ENCODE peak calls at places on chromosome 5, in five cellular contexts. Q is GM23338, X is BE2C, D is tibial artery, W is psoas muscle. L is an unnamed sample.

GRCh38 chr5:137146402-137146889 is 352.7 kb downstream of the SPOCK1 start:
- DNase-seq in X (no peak), Q (no peak), D (peak), W (peak), L (peak)

GRCh38 chr5:7759257-7759871 is 91.6 kb downstream of the CFAP90 start:
- DNase-seq in D (no peak), X (no peak), Q (no peak), W (no peak), L (no peak)

GRCh38 chr5:131394128-131394527 is 130.3 kb downstream of the CDC42SE2 start:
- DNase-seq in Q (no peak), D (no peak), W (no peak), X (no peak), L (peak)

GRCh38 chr5:775960-776861 is 8.3 kb downstream of the ZDHHC11B start:
- DNase-seq in X (no peak), D (peak), W (peak), Q (no peak), L (no peak)

GRCh38 chr5:57302164-57302563 is 128.3 kb downstream of the GPBP1 start:
- DNase-seq in X (no peak), W (no peak), Q (no peak), D (no peak), L (peak)

GRCh38 chr5:55427157-55427556 is 107.6 kb downstream of the PLPP1 start:
- DNase-seq in X (peak), Q (no peak), W (no peak), D (no peak), L (peak)

GRCh38 chr5:158463188-158463587 is 604.2 kb upstream of the CLINT1 start:
- DNase-seq in D (no peak), Q (no peak), W (no peak), X (no peak), L (no peak)

GRCh38 chr5:123438902-123439301 is 15.7 kb upstream of the CEP120 start:
- DNase-seq in X (no peak), Q (no peak), W (no peak), D (no peak), L (no peak)

GRCh38 chr5:113263545-113263944 is 171.2 kb downstream of the TSSK1B start:
- DNase-seq in Q (no peak), D (no peak), X (no peak), W (no peak), L (no peak)

GRCh38 chr5:172334196-172334595 is 50.6 kb upstream of the UBTD2 start:
- DNase-seq in D (no peak), W (no peak), X (peak), Q (peak), L (no peak)

GRCh38 chr5:1555011-1555807 is 31.4 kb upstream of the LPCAT1 start:
- DNase-seq in Q (no peak), X (no peak), W (no peak), D (peak), L (peak)

GRCh38 chr5:179558912-179559279 is 8.5 kb downstream of the RUFY1 start:
- DNase-seq in X (peak), D (no peak), Q (peak), W (no peak), L (peak)

GRCh38 chr5:171494452-171495121 is 75.1 kb downstream of the FGF18 start:
- DNase-seq in D (peak), W (peak), Q (peak), X (peak), L (peak)

GRCh38 chr5:170338933-170339779 is 41.6 kb upstream of the LCP2 start:
- DNase-seq in D (no peak), Q (peak), W (no peak), X (no peak), L (no peak)

GRCh38 chr5:2157372-2157771 is 274.6 kb upstream of the IRX4 start:
- DNase-seq in X (no peak), D (no peak), W (no peak), Q (no peak), L (no peak)

GRCh38 chr5:4994994-4995393 is 145.1 kb upstream of the ADAMTS16 start:
- DNase-seq in W (no peak), Q (no peak), X (no peak), D (no peak), L (peak)

GRCh38 chr5:144227363-144227762 is 56.7 kb downstream of the KCTD16 start:
- DNase-seq in X (no peak), W (no peak), D (no peak), Q (no peak), L (no peak)

GRCh38 chr5:170481839-170482238 is 22.0 kb upstream of the KCNIP1 start:
- DNase-seq in W (no peak), X (no peak), D (no peak), Q (no peak), L (no peak)

GRCh38 chr5:27778121-27778520 is 739.7 kb upstream of the CDH9 start:
- DNase-seq in D (no peak), W (no peak), X (no peak), Q (no peak), L (no peak)

GRCh38 chr5:131671409-131671808 is 36.4 kb upstream of the RAPGEF6 start:
- DNase-seq in Q (no peak), W (no peak), D (no peak), X (no peak), L (peak)

GRCh38 chr5:1517838-1518237 is 5.9 kb downstream of the LPCAT1 start:
- DNase-seq in D (peak), W (peak), X (no peak), Q (no peak), L (no peak)

GRCh38 chr5:76807296-76807695 is 11.5 kb upstream of the F2RL1 start:
- DNase-seq in W (no peak), X (no peak), Q (peak), D (no peak), L (peak)

GRCh38 chr5:38463634-38464521 is 92.6 kb downstream of the LIFR start:
- DNase-seq in Q (no peak), W (no peak), D (no peak), X (no peak), L (peak)

GRCh38 chr5:27241564-27242257 is 203.3 kb upstream of the CDH9 start:
- DNase-seq in X (no peak), D (no peak), W (no peak), Q (no peak), L (peak)

GRCh38 chr5:136750507-136750906 is 385.2 kb upstream of the TRPC7 start:
- DNase-seq in X (no peak), W (no peak), Q (no peak), D (no peak), L (peak)

GRCh38 chr5:139698461-139699146 is 50.5 kb downstream of the CXXC5 start:
- DNase-seq in Q (peak), X (peak), D (peak), W (peak), L (peak)

GRCh38 chr5:560792-561166 is 36.5 kb upstream of the SLC9A3 start:
- DNase-seq in X (peak), Q (no peak), D (no peak), W (no peak), L (no peak)

GRCh38 chr5:124634820-124635323 is 111.6 kb downstream of the ZNF608 start:
- DNase-seq in D (no peak), Q (no peak), X (no peak), W (no peak), L (no peak)

GRCh38 chr5:168842571-168843205 is 263.5 kb upstream of the PANK3 start:
- DNase-seq in D (no peak), X (no peak), W (no peak), Q (no peak), L (no peak)

GRCh38 chr5:180209137-180209581 is at the start of gene RASGEF1C:
- DNase-seq in D (no peak), X (peak), Q (peak), W (peak), L (peak)

GRCh38 chr5:157303667-157304327 is 37.9 kb downstream of the CYFIP2 start:
- DNase-seq in W (no peak), X (no peak), Q (peak), D (no peak), L (no peak)

GRCh38 chr5:81007637-81008027 is 47.5 kb downstream of the RASGRF2 start:
- DNase-seq in D (no peak), X (no peak), Q (no peak), W (no peak), L (no peak)

DNA sequence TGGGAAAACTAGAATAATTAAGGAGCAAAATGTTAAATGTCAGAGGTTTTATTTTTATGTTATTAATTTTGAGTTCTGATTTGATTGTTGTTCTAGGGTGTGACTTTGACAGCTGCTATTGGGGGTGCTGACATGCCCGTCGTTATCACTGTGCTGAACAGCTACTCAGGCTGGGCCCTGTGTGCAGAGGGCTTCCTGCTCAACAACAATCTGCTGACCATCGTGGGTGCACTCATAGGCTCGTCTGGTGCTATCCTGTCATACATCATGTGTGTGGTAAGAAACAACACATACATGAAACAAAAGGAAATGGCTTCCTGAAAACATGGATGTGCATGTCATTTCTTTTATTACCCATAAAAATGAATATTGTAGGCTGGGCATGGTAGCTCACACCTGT is 56.1 kb downstream of the NNT start:
- DNase-seq in Q (no peak), W (no peak), X (no peak), D (no peak), L (no peak)
- TF ChIP-seq CTCF in Q (no peak), W (no peak), X (no peak), D (no peak), L (no peak)

GRCh38 chr5:142176255-142176654 is 67.7 kb downstream of the NDFIP1 start:
- DNase-seq in D (peak), Q (peak), X (no peak), W (no peak), L (peak)
- H3K4me3 ChIP-seq in D (no peak), Q (no peak), X (no peak), W (no peak), L (no peak)

DNA sequence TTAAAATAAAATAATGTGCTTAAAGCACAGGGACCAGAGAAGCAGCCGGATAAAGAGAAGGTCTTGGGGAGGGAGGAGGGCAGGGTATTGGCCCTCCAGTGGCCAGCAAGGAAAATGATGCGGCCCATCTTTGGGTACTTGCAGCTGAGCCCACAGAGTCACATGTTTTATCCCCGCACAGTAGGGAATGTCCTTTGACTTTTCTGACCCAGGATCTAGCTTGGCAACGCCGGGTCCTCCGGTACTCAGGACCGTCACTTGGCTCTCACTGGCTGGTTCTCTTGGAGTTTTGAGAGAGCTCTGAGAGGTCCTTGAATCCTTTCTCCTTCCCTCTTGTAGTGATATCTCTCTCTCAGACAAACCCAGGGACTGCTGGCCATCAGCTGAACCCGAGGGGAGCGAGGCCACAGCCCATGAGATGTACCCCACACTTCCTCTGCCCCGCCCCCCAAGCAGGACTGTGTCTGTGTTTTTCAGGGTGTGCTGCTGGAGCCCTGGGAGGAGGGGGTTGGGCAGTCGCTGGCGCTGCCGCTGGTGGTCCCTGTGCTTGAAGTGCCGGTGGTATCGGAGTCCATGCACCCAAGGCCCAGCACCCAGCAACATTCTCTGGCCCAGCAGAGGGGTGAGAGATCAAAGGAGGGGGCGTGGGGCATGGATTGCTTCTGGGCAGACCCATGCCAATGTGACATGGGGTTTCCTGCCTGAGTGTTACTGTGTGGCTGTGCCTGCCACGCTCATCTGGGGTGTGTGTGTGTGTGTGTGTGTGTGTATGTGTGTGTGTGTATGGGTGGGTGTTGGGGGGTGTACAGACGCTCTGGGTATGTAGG is 35.5 kb upstream of the HSPA9 start:
- DNase-seq in X (peak), D (no peak), Q (peak), W (no peak), L (peak)
- TF ChIP-seq CTCF in X (peak), D (no peak), Q (peak), W (no peak), L (peak)

GRCh38 chr5:141913560-141913959 is 10.1 kb upstream of the DELE1 start:
- DNase-seq in D (peak), X (no peak), W (no peak), Q (peak), L (no peak)
- H3K4me3 ChIP-seq in D (peak), X (peak), W (peak), Q (peak), L (no peak)

DNA sequence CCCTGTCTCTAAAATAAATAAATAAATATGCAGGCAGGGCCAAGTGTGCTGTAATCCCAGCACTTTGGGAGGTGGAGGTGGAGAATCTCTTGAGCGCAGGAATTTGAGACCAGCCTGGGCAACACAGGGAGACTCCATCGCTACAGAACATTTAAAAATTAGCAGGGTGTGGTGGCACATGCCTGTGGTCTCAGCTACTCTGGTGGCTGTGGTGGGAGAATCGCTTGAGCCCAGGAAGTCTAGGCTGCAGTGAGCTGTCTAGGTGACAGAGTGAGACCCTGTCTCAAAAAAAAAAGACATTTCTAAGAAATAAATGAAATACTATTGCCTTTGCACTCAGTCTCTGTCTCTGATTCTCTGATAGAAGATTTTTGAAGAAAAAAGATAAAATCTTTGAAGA is 1.2 kb upstream of the PCDHGA10 start:
- DNase-seq in D (no peak), Q (no peak), W (no peak), X (no peak), L (no peak)
- TF ChIP-seq CTCF in D (no peak), Q (no peak), W (no peak), X (no peak), L (no peak)

DNA sequence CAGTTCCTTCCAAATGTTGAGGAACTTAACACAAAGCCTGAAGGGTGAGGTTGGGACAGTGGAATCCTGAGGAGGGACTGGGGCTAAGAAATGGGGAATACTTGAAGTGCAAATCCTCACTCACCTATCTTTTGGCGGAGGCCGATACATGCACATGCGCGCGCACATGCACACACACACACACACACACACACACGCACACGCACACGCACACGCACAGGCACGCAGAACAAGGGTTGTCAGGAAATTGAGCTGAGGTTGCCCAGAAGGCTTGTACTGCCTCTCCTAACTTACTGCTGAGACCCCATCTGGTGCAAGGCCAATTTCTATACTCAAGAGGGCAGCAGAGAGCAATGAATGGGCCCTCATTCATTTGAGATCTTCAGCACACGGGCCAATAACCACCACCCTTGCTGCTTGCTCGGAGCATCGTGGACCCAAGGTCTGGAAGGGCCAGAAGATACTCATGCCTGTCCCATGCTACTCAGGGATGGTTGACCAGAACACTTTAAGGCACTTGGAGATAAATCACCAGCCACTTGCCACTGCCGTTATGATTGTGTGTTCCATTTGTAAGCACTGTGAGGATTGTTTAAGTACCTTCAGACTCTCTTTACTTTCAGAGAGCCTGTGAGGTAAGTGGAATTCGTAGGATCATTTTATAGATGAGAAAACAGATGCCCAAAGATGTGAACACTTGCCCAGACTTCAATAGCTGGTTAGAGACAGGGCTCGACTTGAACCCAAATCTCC is 21.5 kb downstream of the BTF3 start:
- DNase-seq in X (peak), Q (peak), D (no peak), W (peak), L (peak)
- H3K4me3 ChIP-seq in X (no peak), Q (no peak), D (no peak), W (no peak), L (no peak)

GRCh38 chr5:148335259-148335658 is at the start of gene SPINK9:
- DNase-seq in Q (no peak), X (no peak), W (no peak), D (no peak), L (no peak)
- TF ChIP-seq CTCF in Q (no peak), X (no peak), W (no peak), D (no peak), L (no peak)